ENCODE peak calls at places on chromosomes 1 and 21, in five cellular contexts. Z, W, E, L and H are unnamed samples.
A peak's percentile ranks its signal among the peaks of the same experiment; 100 is the strongest.

GRCh38 chr1:51569284-51570062 is 47.4 kb upstream of the OSBPL9 start:
- DNase-seq in E (no peak), W (no peak), L (no peak), Z (peak; percentile 46), H (no peak)

GRCh38 chr1:41102653-41103052 is 81.1 kb upstream of the SLFNL1 start:
- DNase-seq in L (no peak), E (no peak), W (no peak), Z (no peak), H (no peak)

GRCh38 chr1:58922302-58923089 is 138.6 kb upstream of the JUN start:
- DNase-seq in E (no peak), L (peak; percentile 94), W (peak; percentile 86), Z (no peak), H (peak; percentile 60)

GRCh38 chr1:176466514-176466913 is 3.5 kb downstream of the PAPPA2 start:
- DNase-seq in L (no peak), W (no peak), E (no peak), Z (no peak), H (no peak)

GRCh38 chr1:18640228-18641004 is 9.8 kb downstream of the PAX7 start:
- DNase-seq in E (no peak), W (no peak), Z (no peak), L (no peak), H (no peak)

GRCh38 chr21:38310619-38311018 is 53.8 kb downstream of the KCNJ15 start:
- DNase-seq in E (no peak), L (no peak), W (no peak), Z (no peak), H (no peak)

GRCh38 chr21:32442566-32443318 is 30.2 kb downstream of the EVA1C start:
- DNase-seq in W (no peak), E (no peak), L (no peak), Z (no peak), H (no peak)

GRCh38 chr1:97006044-97006676 is 284.6 kb downstream of the PTBP2 start:
- DNase-seq in L (no peak), E (no peak), W (no peak), Z (peak; percentile 26), H (no peak)

GRCh38 chr1:75964760-75965408 is 32.7 kb upstream of the ASB17 start:
- DNase-seq in E (no peak), L (no peak), Z (no peak), W (no peak), H (no peak)

GRCh38 chr1:234554478-234555311 is 55.3 kb downstream of the IRF2BP2 start:
- DNase-seq in W (no peak), Z (no peak), L (peak; percentile 44), E (no peak), H (no peak)

GRCh38 chr1:14737561-14738094 is 139.1 kb downstream of the KAZN start:
- DNase-seq in W (no peak), L (no peak), Z (no peak), E (no peak), H (no peak)

GRCh38 chr1:225766967-225767413 is 10.6 kb upstream of the SRP9 start:
- DNase-seq in Z (peak; percentile 90), W (no peak), E (no peak), L (peak; percentile 56), H (no peak)

GRCh38 chr1:203100163-203100867 is 14.5 kb upstream of the MYOG start:
- DNase-seq in E (no peak), L (no peak), Z (no peak), W (no peak), H (no peak)

GRCh38 chr1:76013209-76013581 is 61.4 kb upstream of the ST6GALNAC3 start:
- DNase-seq in E (no peak), Z (no peak), L (no peak), W (no peak), H (no peak)

GRCh38 chr1:46288485-46289133 is 14.8 kb downstream of the LRRC41 start:
- DNase-seq in Z (no peak), L (no peak), E (no peak), W (no peak), H (no peak)

GRCh38 chr1:202005958-202006357 is 4.4 kb upstream of the ELF3 start:
- DNase-seq in W (no peak), L (no peak), E (no peak), Z (no peak), H (no peak)

GRCh38 chr1:202279806-202280205 is 61.9 kb downstream of the UBE2T start:
- DNase-seq in Z (no peak), L (no peak), W (no peak), E (no peak), H (no peak)

GRCh38 chr1:39896909-39897685 is 4.6 kb downstream of the MYCL start:
- DNase-seq in W (no peak), E (no peak), Z (no peak), L (no peak), H (no peak)

GRCh38 chr1:65014321-65014720 is 48.0 kb upstream of the JAK1 start:
- DNase-seq in L (no peak), E (no peak), W (no peak), Z (no peak), H (no peak)

GRCh38 chr21:39098696-39099111 is 84.5 kb downstream of the PSMG1 start:
- DNase-seq in E (no peak), L (no peak), W (no peak), Z (no peak), H (no peak)

GRCh38 chr1:190367200-190367599 is 110.5 kb downstream of the BRINP3 start:
- DNase-seq in Z (no peak), E (no peak), L (no peak), W (no peak), H (no peak)

GRCh38 chr1:2098301-2098698 is 48.1 kb downstream of the PRKCZ start:
- DNase-seq in L (no peak), Z (no peak), E (no peak), W (peak; percentile 65), H (peak; percentile 31)

GRCh38 chr21:46393451-46393940 is 65.2 kb upstream of the DIP2A start:
- DNase-seq in L (no peak), E (no peak), Z (no peak), W (peak; percentile 41), H (no peak)

GRCh38 chr1:84360303-84360702 is 38.0 kb upstream of the DNASE2B start:
- DNase-seq in E (no peak), Z (no peak), W (no peak), L (no peak), H (no peak)

GRCh38 chr1:45685308-45686080 is 839 bp downstream of the GPBP1L1 start:
- DNase-seq in E (no peak), L (no peak), Z (no peak), W (no peak), H (no peak)

GRCh38 chr1:151539321-151540020 is 638 bp upstream of the TUFT1 start:
- DNase-seq in L (peak; percentile 98), W (peak; percentile 91), E (peak; percentile 24), Z (peak; percentile 92), H (peak; percentile 92)

GRCh38 chr21:44487831-44488230 is 32.5 kb downstream of the LRRC3 start:
- DNase-seq in Z (no peak), E (no peak), W (no peak), L (no peak), H (no peak)

GRCh38 chr1:172751668-172752067 is 92.8 kb downstream of the FASLG start:
- DNase-seq in Z (no peak), W (no peak), L (no peak), E (no peak), H (no peak)

GRCh38 chr1:66291047-66291864 is 242.7 kb upstream of the SGIP1 start:
- DNase-seq in E (no peak), L (no peak), Z (no peak), W (no peak), H (no peak)

GRCh38 chr1:21736876-21737275 is 46.1 kb downstream of the USP48 start:
- DNase-seq in E (no peak), W (no peak), Z (no peak), L (no peak), H (no peak)

GRCh38 chr1:33010946-33011731 is 25.5 kb downstream of the AK2 start:
- DNase-seq in L (peak; percentile 45), W (no peak), Z (no peak), E (no peak), H (peak; percentile 84)